ENCODE peak calls at places on chromosomes 16 and 17, in seven cellular contexts. C is endodermal cell, D is GM23338, J is heart left ventricle, V is HFF-Myc, R is AG10803, P is colonic mucosa. G is an unnamed sample.

GRCh38 chr17:31508310-31509094 is 117.0 kb downstream of the RAB11FIP4 start:
- DNase-seq in C (peak; percentile 86), D (peak; percentile 73), J (no peak), V (no peak), R (no peak), P (peak; percentile 27), G (no peak)

GRCh38 chr16:48511071-48511540 is 98.9 kb downstream of the N4BP1 start:
- DNase-seq in C (no peak), D (no peak), J (no peak), V (no peak), R (peak; percentile 87), P (no peak), G (peak; percentile 79)

GRCh38 chr16:88035292-88035691 is 84.1 kb downstream of the BANP start:
- DNase-seq in C (no peak), D (no peak), J (no peak), V (no peak), R (no peak), P (no peak), G (no peak)

GRCh38 chr16:23227529-23227928 is 45.0 kb downstream of the SCNN1G start:
- DNase-seq in C (no peak), D (no peak), J (no peak), V (no peak), R (no peak), P (no peak), G (no peak)

GRCh38 chr17:4721203-4722135 is 9.8 kb upstream of the MED11 start:
- DNase-seq in C (peak; percentile 38), D (no peak), J (no peak), V (no peak), R (no peak), P (peak; percentile 84), G (peak; percentile 37)

GRCh38 chr17:48588519-48588918 is 1.5 kb downstream of the HOXB3 start:
- DNase-seq in C (no peak), D (no peak), J (no peak), V (no peak), R (no peak), P (no peak), G (no peak)

GRCh38 chr17:29731589-29731929 is 108.8 kb upstream of the CORO6 start:
- DNase-seq in C (no peak), D (no peak), J (no peak), V (no peak), R (no peak), P (no peak), G (no peak)

GRCh38 chr16:85401370-85401916 is 211.7 kb upstream of the GSE1 start:
- DNase-seq in C (no peak), D (no peak), J (peak; percentile 48), V (no peak), R (no peak), P (peak; percentile 15), G (no peak)

GRCh38 chr16:85207357-85207921 is 95.2 kb upstream of the CIBAR2 start:
- DNase-seq in C (no peak), D (no peak), J (no peak), V (no peak), R (no peak), P (no peak), G (no peak)

GRCh38 chr16:11672206-11673090 is 4.2 kb downstream of the SNN start:
- DNase-seq in C (no peak), D (no peak), J (peak; percentile 63), V (no peak), R (no peak), P (no peak), G (no peak)

GRCh38 chr16:58345574-58346354 is 46.5 kb upstream of the GINS3 start:
- DNase-seq in C (no peak), D (no peak), J (no peak), V (no peak), R (no peak), P (no peak), G (peak; percentile 11)

GRCh38 chr16:24253192-24253591 is 2.9 kb upstream of the CACNG3 start:
- DNase-seq in C (peak; percentile 81), D (peak; percentile 95), J (no peak), V (no peak), R (peak; percentile 24), P (no peak), G (peak; percentile 39)

GRCh38 chr17:74260525-74260850 is 13.5 kb upstream of the DNAI2 start:
- DNase-seq in C (peak; percentile 96), D (peak; percentile 81), J (no peak), V (no peak), R (no peak), P (no peak), G (no peak)

GRCh38 chr17:56823848-56824247 is 9.9 kb downstream of the C17orf67 start:
- DNase-seq in C (no peak), D (no peak), J (no peak), V (no peak), R (no peak), P (peak; percentile 52), G (no peak)

GRCh38 chr16:84117482-84117843 is 721 bp upstream of the MBTPS1 start:
- DNase-seq in C (peak; percentile 74), D (peak; percentile 62), J (no peak), V (no peak), R (peak; percentile 34), P (no peak), G (no peak)

GRCh38 chr16:30185141-30185682 is 1.8 kb downstream of the CORO1A start:
- DNase-seq in C (no peak), D (no peak), J (peak; percentile 60), V (no peak), R (no peak), P (no peak), G (no peak)

GRCh38 chr17:7491583-7491982 is 7.4 kb downstream of the POLR2A start:
- DNase-seq in C (no peak), D (no peak), J (no peak), V (no peak), R (no peak), P (no peak), G (no peak)
- TF ChIP-seq CTCF in C (no peak), D (no peak), J (no peak), V (no peak), R (no peak), P (no peak), G (no peak)

DNA sequence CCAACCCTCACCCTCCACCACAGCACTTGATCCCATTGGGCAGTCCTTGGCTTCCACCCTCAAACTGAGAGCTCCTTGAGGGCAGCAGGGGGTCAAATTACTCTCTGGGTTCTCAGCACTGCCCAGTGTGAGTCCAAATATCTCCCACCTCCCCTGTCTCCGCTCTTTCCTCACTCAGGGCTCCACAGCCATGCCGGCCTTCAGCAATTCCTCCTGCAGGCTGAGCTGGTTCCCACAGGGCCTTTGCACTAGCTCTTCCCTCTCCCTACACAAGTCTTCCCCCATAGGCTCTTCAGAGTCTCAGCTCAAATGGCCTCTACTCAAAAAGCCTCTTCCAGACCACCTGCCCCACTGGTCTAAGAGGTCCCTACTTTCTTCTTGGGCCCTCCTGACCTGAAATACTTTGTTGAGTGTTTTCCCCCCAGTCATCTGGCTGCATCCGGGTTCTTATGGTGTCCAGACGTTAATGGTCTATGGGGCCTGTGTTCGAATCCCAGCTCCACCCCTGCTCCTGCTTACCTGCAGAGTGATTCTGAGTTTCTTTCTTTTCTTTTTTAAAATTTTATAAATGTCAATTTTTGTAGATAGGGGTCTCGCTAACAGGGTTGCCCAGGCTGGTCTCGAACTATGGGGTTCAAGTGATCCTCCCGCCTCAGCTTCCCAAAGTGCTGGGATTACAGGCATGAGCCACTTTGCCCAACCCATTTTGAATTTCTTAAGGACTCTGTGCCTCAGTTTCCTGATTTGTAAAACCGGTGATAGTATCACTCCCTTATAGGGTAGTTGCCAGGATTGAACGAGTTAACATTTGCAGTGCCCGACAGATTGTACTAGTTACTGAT is 973 bp upstream of the IL4R start:
- DNase-seq in C (peak; percentile 46), D (no peak), J (no peak), V (no peak), R (no peak), P (no peak), G (no peak)
- H3K4me3 ChIP-seq in C (peak overlapping the region; percentile 89), D (peak overlapping the region; percentile 86), J (peak overlapping the region; percentile 73), V (peak overlapping the region; percentile 59), R (peak overlapping the region; percentile 83), P (peak overlapping the region; percentile 91), G (no peak overlapping the region)

DNA sequence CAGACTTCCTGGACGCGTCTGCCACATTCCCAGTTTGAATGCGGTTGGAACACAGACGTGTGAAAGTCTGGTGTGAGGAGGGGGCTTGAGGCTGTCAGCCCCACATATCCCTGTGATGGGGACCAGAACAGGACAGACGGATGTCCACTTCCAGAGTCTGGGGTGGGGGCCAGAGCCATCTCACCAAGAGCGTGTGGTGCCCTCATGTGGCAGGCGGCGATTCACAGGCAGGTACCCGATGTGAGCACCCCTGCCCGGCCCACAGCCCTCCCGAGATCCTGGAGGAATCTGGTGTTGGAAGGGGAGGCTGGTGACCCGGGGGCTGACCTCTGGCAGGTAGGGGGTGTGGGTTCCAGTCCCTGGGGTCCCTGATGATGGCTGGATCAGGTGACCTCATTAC is 51.5 kb downstream of the ENGASE start:
- DNase-seq in C (peak; percentile 81), D (peak; percentile 54), J (no peak), V (no peak), R (no peak), P (no peak), G (no peak)
- TF ChIP-seq CTCF in C (peak; percentile 66), D (peak; percentile 67), J (no peak), V (no peak), R (peak; percentile 10), P (no peak), G (peak; percentile 11)

GRCh38 chr16:1046271-1046955 is 26.1 kb upstream of the SSTR5 start:
- DNase-seq in C (no peak), D (no peak), J (no peak), V (no peak), R (no peak), P (no peak), G (no peak)
- H3K4me3 ChIP-seq in C (no peak overlapping the region), D (no peak overlapping the region), J (no peak overlapping the region), V (no peak overlapping the region), R (no peak overlapping the region), P (no peak overlapping the region), G (no peak overlapping the region)

GRCh38 chr17:76820523-76820922 is 47.7 kb upstream of the MGAT5B start:
- DNase-seq in C (no peak), D (no peak), J (no peak), V (no peak), R (no peak), P (no peak), G (no peak)

GRCh38 chr17:76812248-76812647 is 56.0 kb upstream of the MGAT5B start:
- DNase-seq in C (no peak), D (no peak), J (no peak), V (no peak), R (no peak), P (no peak), G (no peak)

GRCh38 chr17:76812968-76813367 is 55.2 kb upstream of the MGAT5B start:
- DNase-seq in C (no peak), D (no peak), J (no peak), V (no peak), R (no peak), P (no peak), G (no peak)

GRCh38 chr17:76820039-76820438 is 48.2 kb upstream of the MGAT5B start:
- DNase-seq in C (no peak), D (no peak), J (no peak), V (no peak), R (no peak), P (no peak), G (no peak)

DNA sequence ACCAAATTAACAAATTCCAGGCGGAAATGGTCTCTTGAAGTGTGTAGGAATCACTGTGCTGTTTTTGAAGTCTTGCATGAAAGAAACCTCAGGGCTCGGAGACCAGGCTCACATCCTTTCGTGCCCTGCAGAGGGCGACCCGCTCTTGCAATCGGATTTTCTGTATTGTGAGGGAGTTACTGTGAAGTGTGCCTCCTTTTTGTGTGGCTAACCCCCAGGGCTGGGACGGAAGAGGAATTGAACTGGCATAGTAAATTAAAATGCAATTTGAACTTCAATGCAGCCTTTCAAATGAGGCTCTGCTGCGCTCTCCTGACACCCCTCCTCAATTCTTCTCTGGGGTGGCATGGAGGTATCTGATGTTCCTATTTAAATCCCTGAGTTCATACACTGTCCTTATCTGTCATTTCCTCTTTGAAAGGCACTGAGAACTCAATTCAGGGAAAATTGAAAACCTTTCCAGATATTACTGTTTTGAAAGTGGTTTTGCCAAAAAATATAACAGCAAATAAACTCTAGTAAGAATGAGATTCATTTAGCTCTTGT is 51.5 kb upstream of the MGAT5B start:
- DNase-seq in C (peak; percentile 94), D (peak; percentile 88), J (no peak), V (no peak), R (peak; percentile 45), P (no peak), G (peak; percentile 65)
- TF ChIP-seq CTCF in C (peak; percentile 84), D (peak; percentile 93), J (peak; percentile 41), V (peak; percentile 70), R (peak; percentile 69), P (no peak), G (peak; percentile 78)